ENCODE peak calls at places on chromosome 11, in six cellular contexts. One of them, this sample, is unnamed.

GRCh38 chr11:120651396-120651795 is 139.8 kb downstream of the GRIK4 start:
- DNase-seq in IMR-90: no peak
- DNase-seq in kidney glomerular epithelial cell: no peak
- DNase-seq in iPS-NIHi11: no peak
- DNase-seq in endodermal cell: no peak
- DNase-seq in amygdala: no peak
- DNase-seq in this sample: no peak

GRCh38 chr11:18392434-18393321 is 1.7 kb upstream of the LDHA start:
- DNase-seq in amygdala: no peak
- DNase-seq in kidney glomerular epithelial cell: no peak
- DNase-seq in endodermal cell: no peak
- DNase-seq in IMR-90: no peak
- DNase-seq in iPS-NIHi11: no peak
- DNase-seq in this sample: no peak

GRCh38 chr11:111469200-111469599 is 43.0 kb downstream of the BTG4 start:
- DNase-seq in IMR-90: peak
- DNase-seq in kidney glomerular epithelial cell: no peak
- DNase-seq in endodermal cell: no peak
- DNase-seq in amygdala: no peak
- DNase-seq in iPS-NIHi11: no peak
- DNase-seq in this sample: peak

GRCh38 chr11:135069884-135070283 is 657.8 kb upstream of the B3GAT1 start:
- DNase-seq in kidney glomerular epithelial cell: peak
- DNase-seq in amygdala: no peak
- DNase-seq in endodermal cell: no peak
- DNase-seq in iPS-NIHi11: no peak
- DNase-seq in IMR-90: peak
- DNase-seq in this sample: peak

GRCh38 chr11:114776956-114777355 is 98.6 kb downstream of the NXPE2 start:
- DNase-seq in kidney glomerular epithelial cell: no peak
- DNase-seq in endodermal cell: no peak
- DNase-seq in iPS-NIHi11: no peak
- DNase-seq in amygdala: no peak
- DNase-seq in IMR-90: no peak
- DNase-seq in this sample: no peak

GRCh38 chr11:10304495-10305261 is at the start of gene ADM:
- DNase-seq in endodermal cell: peak
- DNase-seq in IMR-90: peak
- DNase-seq in amygdala: no peak
- DNase-seq in kidney glomerular epithelial cell: peak
- DNase-seq in iPS-NIHi11: peak
- DNase-seq in this sample: peak

GRCh38 chr11:74650498-74650897 is 58.1 kb downstream of the POLD3 start:
- DNase-seq in endodermal cell: no peak
- DNase-seq in iPS-NIHi11: no peak
- DNase-seq in IMR-90: peak
- DNase-seq in kidney glomerular epithelial cell: no peak
- DNase-seq in amygdala: no peak
- DNase-seq in this sample: peak

GRCh38 chr11:68658661-68659060 is 25.7 kb upstream of the GAL start:
- DNase-seq in kidney glomerular epithelial cell: no peak
- DNase-seq in iPS-NIHi11: no peak
- DNase-seq in endodermal cell: no peak
- DNase-seq in amygdala: no peak
- DNase-seq in IMR-90: peak
- DNase-seq in this sample: peak

GRCh38 chr11:68043029-68043348 is 4.2 kb downstream of the TCIRG1 start:
- DNase-seq in amygdala: no peak
- DNase-seq in iPS-NIHi11: no peak
- DNase-seq in kidney glomerular epithelial cell: no peak
- DNase-seq in endodermal cell: no peak
- DNase-seq in IMR-90: no peak
- DNase-seq in this sample: no peak